ENCODE peak calls at places on chromosomes 2 and 18, in ten cellular contexts. X is adrenal gland, I is stomach, E is heart right ventricle, N is H9, D is tibial artery, P is right cardiac atrium, V is fibroblast of lung, R is endothelial cell of umbilical vein, A is psoas muscle. T is an unnamed sample. For H3K27me3, the result is how much of the 10 kb centered on the place peaks cover.

GRCh38 chr2:133846476-133846875 is 278.2 kb upstream of the NCKAP5 start:
- DNase-seq in X (no peak), I (no peak), E (no peak), N (no peak), D (no peak), P (no peak), V (no peak), R (no peak), A (no peak), T (no peak)

GRCh38 chr2:225893151-225893550 is 493.6 kb downstream of the NYAP2 start:
- DNase-seq in X (peak), I (no peak), E (no peak), N (no peak), D (no peak), P (no peak), V (peak), R (no peak), A (no peak), T (no peak)

GRCh38 chr2:224658776-224659175 is 57.4 kb downstream of the CCDC195 start:
- DNase-seq in X (no peak), I (no peak), E (no peak), N (no peak), D (no peak), P (no peak), V (peak), R (no peak), A (no peak), T (no peak)

GRCh38 chr2:20288941-20289340 is 61.7 kb downstream of the PUM2 start:
- DNase-seq in X (no peak), I (no peak), E (no peak), N (no peak), D (no peak), P (no peak), V (peak), R (no peak), A (no peak), T (no peak)

GRCh38 chr2:174704647-174705046 is 59.6 kb downstream of the CHRNA1 start:
- DNase-seq in X (no peak), I (no peak), E (no peak), N (no peak), D (no peak), P (no peak), V (no peak), R (no peak), A (no peak), T (no peak)

GRCh38 chr2:64515075-64515474 is 9.1 kb upstream of the AFTPH start:
- DNase-seq in X (no peak), I (no peak), E (no peak), N (no peak), D (no peak), P (no peak), V (no peak), R (no peak), A (no peak), T (no peak)

GRCh38 chr2:8408560-8409460 is 273.0 kb upstream of the ID2 start:
- DNase-seq in X (no peak), I (no peak), E (no peak), N (no peak), D (no peak), P (no peak), V (no peak), R (no peak), A (no peak), T (no peak)

GRCh38 chr2:54629914-54630609 is 93.4 kb upstream of the EML6 start:
- DNase-seq in X (peak), I (peak), E (no peak), N (no peak), D (no peak), P (peak), V (no peak), R (no peak), A (peak), T (no peak)

GRCh38 chr2:167353605-167354280 is 465.5 kb downstream of the XIRP2 start:
- DNase-seq in X (no peak), I (no peak), E (no peak), N (no peak), D (no peak), P (no peak), V (no peak), R (no peak), A (no peak), T (no peak)

GRCh38 chr2:205438241-205438640 is 244.1 kb upstream of the NRP2 start:
- DNase-seq in X (no peak), I (no peak), E (no peak), N (no peak), D (no peak), P (no peak), V (no peak), R (no peak), A (no peak), T (no peak)

GRCh38 chr2:233331536-233331935 is 22.8 kb upstream of the DGKD start:
- DNase-seq in X (peak), I (peak), E (no peak), N (no peak), D (peak), P (peak), V (no peak), R (no peak), A (peak), T (no peak)

GRCh38 chr18:12960846-12961397 is 13.1 kb downstream of the SEH1L start:
- DNase-seq in X (no peak), I (no peak), E (no peak), N (no peak), D (no peak), P (peak), V (peak), R (no peak), A (no peak), T (no peak)

GRCh38 chr2:7022956-7023467 is 105.8 kb downstream of the RNF144A start:
- DNase-seq in X (no peak), I (no peak), E (no peak), N (no peak), D (no peak), P (no peak), V (no peak), R (no peak), A (no peak), T (no peak)

GRCh38 chr2:33433279-33434235 is 42.9 kb upstream of the RASGRP3 start:
- DNase-seq in X (no peak), I (no peak), E (no peak), N (no peak), D (no peak), P (no peak), V (peak), R (peak), A (no peak), T (no peak)

GRCh38 chr2:126655500-126656310 is at the start of gene GYPC:
- DNase-seq in X (peak), I (peak), E (peak), N (peak), D (peak), P (peak), V (peak), R (no peak), A (peak), T (peak)

GRCh38 chr18:52060612-52061259 is 279.3 kb upstream of the DCC start:
- DNase-seq in X (no peak), I (no peak), E (no peak), N (peak), D (no peak), P (no peak), V (no peak), R (no peak), A (no peak), T (peak)

GRCh38 chr2:220276736-220277444 is 649.5 kb downstream of the SLC4A3 start:
- DNase-seq in X (no peak), I (no peak), E (no peak), N (no peak), D (no peak), P (no peak), V (peak), R (no peak), A (no peak), T (no peak)

GRCh38 chr2:70966681-70967080 is 11.7 kb upstream of the ANKRD53 start:
- DNase-seq in X (no peak), I (no peak), E (no peak), N (peak), D (no peak), P (no peak), V (no peak), R (no peak), A (no peak), T (no peak)
- H3K27me3 ChIP-seq in X (under half), I (half or more), E (under half), N (under half), D (under half), P (under half), V (under half), R (under half), A (under half), T (under half)

GRCh38 chr2:67719351-67719750 is 322.2 kb downstream of the ETAA1 start:
- DNase-seq in X (no peak), I (no peak), E (no peak), N (no peak), D (no peak), P (no peak), V (peak), R (no peak), A (no peak), T (no peak)

GRCh38 chr2:67726416-67726815 is 329.3 kb downstream of the ETAA1 start:
- DNase-seq in X (no peak), I (no peak), E (no peak), N (no peak), D (no peak), P (no peak), V (no peak), R (no peak), A (no peak), T (no peak)

GRCh38 chr2:67729474-67729873 is 332.3 kb downstream of the ETAA1 start:
- DNase-seq in X (no peak), I (no peak), E (no peak), N (no peak), D (no peak), P (no peak), V (no peak), R (no peak), A (no peak), T (no peak)

GRCh38 chr2:67727623-67728022 is 330.5 kb downstream of the ETAA1 start:
- DNase-seq in X (no peak), I (no peak), E (no peak), N (no peak), D (no peak), P (no peak), V (no peak), R (no peak), A (no peak), T (no peak)

DNA sequence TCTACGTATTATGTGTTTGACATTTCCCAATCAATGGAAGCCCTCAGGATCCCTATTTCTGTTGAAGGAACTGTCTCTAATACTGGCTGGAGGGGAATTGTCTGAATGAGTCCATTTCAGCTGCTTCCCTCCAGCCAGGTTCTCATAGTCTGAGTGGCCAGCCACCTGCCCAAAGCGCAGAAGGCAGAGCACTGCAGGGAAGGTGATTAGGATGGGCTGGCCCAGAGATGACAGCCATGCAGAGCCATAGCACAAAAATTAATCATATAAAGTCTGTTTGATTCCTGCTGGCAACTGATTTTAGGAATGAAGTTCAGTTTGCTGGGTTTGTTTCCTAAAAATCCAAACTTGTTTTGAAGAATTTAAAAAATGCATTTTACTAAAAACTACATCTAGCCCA is 327.1 kb downstream of the ETAA1 start:
- DNase-seq in X (no peak), I (no peak), E (no peak), N (no peak), D (no peak), P (no peak), V (no peak), R (no peak), A (no peak), T (no peak)
- H3K27me3 ChIP-seq in X (under half), I (under half), E (under half), N (under half), D (under half), P (under half), V (under half), R (under half), A (under half), T (under half)

GRCh38 chr2:68662466-68662865 is 19.1 kb downstream of the PROKR1 start:
- DNase-seq in X (no peak), I (no peak), E (no peak), N (no peak), D (no peak), P (no peak), V (no peak), R (no peak), A (no peak), T (no peak)

GRCh38 chr2:68663371-68664156 is 20.2 kb downstream of the PROKR1 start:
- DNase-seq in X (no peak), I (no peak), E (no peak), N (no peak), D (no peak), P (no peak), V (no peak), R (no peak), A (no peak), T (no peak)

DNA sequence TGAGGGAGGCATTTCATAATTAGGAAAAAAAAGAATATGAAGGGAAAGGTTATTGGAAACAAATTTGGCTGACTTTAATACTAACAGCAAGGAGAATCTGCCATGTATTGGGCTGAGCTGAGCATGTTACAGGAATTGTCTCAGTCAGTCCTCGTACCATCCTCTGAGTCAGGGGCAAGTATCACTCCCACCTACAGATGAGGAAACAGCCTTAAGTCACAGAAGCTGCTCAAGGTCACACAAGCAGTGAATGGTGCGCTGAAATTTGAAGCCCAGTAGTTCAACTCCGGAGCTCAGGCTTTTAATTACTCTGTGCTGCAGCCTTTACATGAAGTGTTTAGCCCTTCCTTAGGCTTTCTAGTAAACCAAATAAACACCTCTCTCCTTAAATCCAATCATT is 17.3 kb downstream of the PROKR1 start:
- DNase-seq in X (no peak), I (no peak), E (no peak), N (no peak), D (no peak), P (no peak), V (no peak), R (no peak), A (no peak), T (no peak)
- H3K27me3 ChIP-seq in X (under half), I (under half), E (under half), N (under half), D (under half), P (under half), V (under half), R (under half), A (under half), T (under half)

GRCh38 chr2:160912276-160912675 is 248.0 kb upstream of the TANK start:
- DNase-seq in X (no peak), I (no peak), E (no peak), N (no peak), D (no peak), P (no peak), V (no peak), R (no peak), A (no peak), T (no peak)

GRCh38 chr2:160913323-160913722 is 246.9 kb upstream of the TANK start:
- DNase-seq in X (no peak), I (no peak), E (no peak), N (no peak), D (no peak), P (no peak), V (no peak), R (no peak), A (no peak), T (no peak)

GRCh38 chr2:160911258-160911657 is 249.0 kb upstream of the TANK start:
- DNase-seq in X (no peak), I (no peak), E (no peak), N (no peak), D (no peak), P (no peak), V (no peak), R (peak), A (no peak), T (no peak)

GRCh38 chr2:160916300-160916699 is 243.9 kb upstream of the TANK start:
- DNase-seq in X (no peak), I (no peak), E (no peak), N (no peak), D (no peak), P (no peak), V (no peak), R (peak), A (no peak), T (no peak)

GRCh38 chr2:160914217-160914616 is 246.0 kb upstream of the TANK start:
- DNase-seq in X (no peak), I (no peak), E (no peak), N (no peak), D (no peak), P (no peak), V (no peak), R (no peak), A (no peak), T (no peak)
- H3K27me3 ChIP-seq in X (under half), I (under half), E (under half), N (under half), D (under half), P (under half), V (under half), R (under half), A (under half), T (under half)

GRCh38 chr2:72150961-72151356 is 3.3 kb upstream of the CYP26B1 start:
- DNase-seq in X (no peak), I (peak), E (no peak), N (no peak), D (peak), P (no peak), V (no peak), R (no peak), A (no peak), T (no peak)

GRCh38 chr2:72150157-72150960 is 2.7 kb upstream of the CYP26B1 start:
- DNase-seq in X (peak), I (peak), E (peak), N (peak), D (peak), P (peak), V (peak), R (peak), A (peak), T (peak)

GRCh38 chr2:72148391-72148974 is 821 bp upstream of the CYP26B1 start:
- DNase-seq in X (no peak), I (peak), E (no peak), N (peak), D (no peak), P (no peak), V (no peak), R (no peak), A (peak), T (peak)

GRCh38 chr2:72148975-72149555 is 1.4 kb upstream of the CYP26B1 start:
- DNase-seq in X (peak), I (peak), E (peak), N (peak), D (peak), P (peak), V (peak), R (peak), A (no peak), T (peak)

DNA sequence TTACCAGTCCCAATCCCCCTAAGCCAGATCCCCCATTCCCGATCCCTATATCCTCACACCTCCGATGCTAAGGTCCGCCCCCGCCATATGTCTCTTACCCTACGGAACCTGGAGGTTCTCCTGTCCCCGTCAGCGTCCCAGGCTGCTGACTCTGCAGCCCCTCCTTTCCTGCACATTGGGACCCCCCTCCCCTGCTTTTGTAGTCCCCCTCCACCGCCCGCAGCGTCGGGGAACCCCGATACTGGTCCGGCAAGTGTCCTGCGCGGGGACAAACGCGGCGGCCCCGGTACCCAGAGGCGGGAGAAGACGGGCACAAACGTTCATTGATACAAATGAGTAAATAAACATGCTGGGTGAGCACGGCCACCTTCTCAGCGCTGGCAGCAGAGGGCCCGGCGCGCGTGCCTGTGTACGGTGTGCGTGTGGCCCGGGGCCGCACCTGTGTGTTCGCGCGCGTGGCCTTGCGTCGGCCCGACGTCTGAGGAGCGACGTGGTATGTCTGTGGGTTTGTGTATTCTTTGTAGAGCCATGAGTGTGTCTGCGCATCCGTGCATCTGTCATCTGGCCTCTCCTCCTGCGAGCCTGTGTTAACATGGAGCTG is 2.0 kb upstream of the CYP26B1 start:
- DNase-seq in X (no peak), I (peak), E (no peak), N (no peak), D (peak), P (no peak), V (no peak), R (peak), A (no peak), T (peak)
- H3K27me3 ChIP-seq in X (under half), I (half or more), E (half or more), N (half or more), D (half or more), P (under half), V (half or more), R (under half), A (under half), T (half or more)

GRCh38 chr2:95047629-95048510 is 22.4 kb downstream of the MAL start:
- DNase-seq in X (no peak), I (peak), E (no peak), N (no peak), D (no peak), P (no peak), V (no peak), R (no peak), A (peak), T (no peak)
- H3K27me3 ChIP-seq in X (under half), I (under half), E (under half), N (under half), D (under half), P (under half), V (under half), R (under half), A (under half), T (under half)

GRCh38 chr2:169363027-169363569 is 764 bp upstream of the LRP2 start:
- DNase-seq in X (no peak), I (no peak), E (no peak), N (peak), D (no peak), P (no peak), V (no peak), R (peak), A (no peak), T (peak)
- H3K27me3 ChIP-seq in X (under half), I (half or more), E (under half), N (under half), D (under half), P (under half), V (under half), R (under half), A (under half), T (half or more)

GRCh38 chr2:70904371-70905216 is 31.1 kb upstream of the ATP6V1B1 start:
- DNase-seq in X (no peak), I (no peak), E (no peak), N (peak), D (no peak), P (no peak), V (no peak), R (no peak), A (no peak), T (peak)
- H3K27me3 ChIP-seq in X (under half), I (half or more), E (half or more), N (half or more), D (half or more), P (under half), V (under half), R (half or more), A (under half), T (half or more)